ENCODE peak calls at places on chromosomes 6 and 20, in seven cellular contexts. One of them, this sample, is unnamed.

GRCh38 chr6:96235927-96236326 is 220.2 kb downstream of the FUT9 start:
- DNase-seq in HCT116: no peak
- DNase-seq in SK-N-SH: no peak
- DNase-seq in HepG2: no peak
- DNase-seq in GM12878: no peak
- DNase-seq in H1: no peak
- DNase-seq in K562: no peak
- DNase-seq in this sample: no peak

GRCh38 chr20:35342154-35342769 is 50.0 kb upstream of the FAM83C start:
- DNase-seq in GM12878: no peak
- DNase-seq in K562: no peak
- DNase-seq in SK-N-SH: no peak
- DNase-seq in HCT116: no peak
- DNase-seq in H1: no peak
- DNase-seq in HepG2: no peak
- DNase-seq in this sample: peak

GRCh38 chr6:1103027-1103426 is 208.9 kb upstream of the FOXQ1 start:
- DNase-seq in GM12878: no peak
- DNase-seq in H1: no peak
- DNase-seq in HepG2: no peak
- DNase-seq in K562: no peak
- DNase-seq in HCT116: no peak
- DNase-seq in SK-N-SH: no peak
- DNase-seq in this sample: no peak

GRCh38 chr20:57991211-57991841 is 237.1 kb downstream of the ANKRD60 start:
- DNase-seq in K562: no peak
- DNase-seq in H1: no peak
- DNase-seq in HepG2: no peak
- DNase-seq in HCT116: no peak
- DNase-seq in GM12878: no peak
- DNase-seq in SK-N-SH: peak
- DNase-seq in this sample: peak

GRCh38 chr6:138403324-138403800 is 661 bp upstream of the HEBP2 start:
- DNase-seq in SK-N-SH: peak
- DNase-seq in GM12878: no peak
- DNase-seq in HCT116: no peak
- DNase-seq in K562: peak
- DNase-seq in H1: peak
- DNase-seq in HepG2: no peak
- DNase-seq in this sample: no peak

GRCh38 chr6:22880686-22881433 is 311.5 kb downstream of the HDGFL1 start:
- DNase-seq in K562: no peak
- DNase-seq in HCT116: no peak
- DNase-seq in H1: no peak
- DNase-seq in HepG2: peak
- DNase-seq in SK-N-SH: peak
- DNase-seq in GM12878: no peak
- DNase-seq in this sample: no peak

GRCh38 chr6:39555136-39555535 is 170.1 kb downstream of the KIF6 start:
- DNase-seq in H1: no peak
- DNase-seq in HCT116: no peak
- DNase-seq in SK-N-SH: no peak
- DNase-seq in HepG2: no peak
- DNase-seq in GM12878: no peak
- DNase-seq in K562: no peak
- DNase-seq in this sample: no peak

GRCh38 chr20:35226126-35226774 is at the start of gene MMP24:
- DNase-seq in K562: peak
- DNase-seq in SK-N-SH: peak
- DNase-seq in HCT116: no peak
- DNase-seq in HepG2: no peak
- DNase-seq in GM12878: no peak
- DNase-seq in H1: peak
- DNase-seq in this sample: no peak

GRCh38 chr20:38471245-38471644 is 1.4 kb upstream of the RALGAPB start:
- DNase-seq in H1: no peak
- DNase-seq in SK-N-SH: no peak
- DNase-seq in K562: no peak
- DNase-seq in HCT116: no peak
- DNase-seq in GM12878: no peak
- DNase-seq in HepG2: no peak
- DNase-seq in this sample: no peak

GRCh38 chr6:4895971-4896370 is 107.9 kb downstream of the RPP40 start:
- DNase-seq in H1: no peak
- DNase-seq in GM12878: no peak
- DNase-seq in K562: no peak
- DNase-seq in HepG2: no peak
- DNase-seq in HCT116: no peak
- DNase-seq in SK-N-SH: no peak
- DNase-seq in this sample: no peak
- TF ChIP-seq YY1 in H1: no peak
- TF ChIP-seq YY1 in GM12878: no peak
- TF ChIP-seq YY1 in K562: no peak
- TF ChIP-seq YY1 in HepG2: no peak
- TF ChIP-seq YY1 in HCT116: no peak
- TF ChIP-seq YY1 in SK-N-SH: no peak
- TF ChIP-seq YY1 in this sample: no peak

GRCh38 chr6:109458774-109459531 is 3.4 kb upstream of the MICAL1 start:
- DNase-seq in HCT116: no peak
- DNase-seq in GM12878: peak
- DNase-seq in K562: no peak
- DNase-seq in HepG2: no peak
- DNase-seq in H1: no peak
- DNase-seq in SK-N-SH: no peak
- DNase-seq in this sample: no peak

GRCh38 chr6:109456283-109456583 is 661 bp upstream of the MICAL1 start:
- DNase-seq in HCT116: no peak
- DNase-seq in K562: no peak
- DNase-seq in SK-N-SH: no peak
- DNase-seq in HepG2: no peak
- DNase-seq in GM12878: no peak
- DNase-seq in H1: no peak
- DNase-seq in this sample: no peak

GRCh38 chr6:109456710-109457595 is 1.4 kb upstream of the MICAL1 start:
- DNase-seq in HepG2: no peak
- DNase-seq in HCT116: no peak
- DNase-seq in GM12878: no peak
- DNase-seq in K562: no peak
- DNase-seq in SK-N-SH: no peak
- DNase-seq in H1: no peak
- DNase-seq in this sample: no peak

GRCh38 chr6:109455502-109456282 is at the start of gene MICAL1:
- DNase-seq in HCT116: no peak
- DNase-seq in H1: peak
- DNase-seq in GM12878: peak
- DNase-seq in SK-N-SH: peak
- DNase-seq in K562: peak
- DNase-seq in HepG2: peak
- DNase-seq in this sample: peak

GRCh38 chr6:109457596-109457996 is 2.0 kb upstream of the MICAL1 start:
- DNase-seq in HCT116: no peak
- DNase-seq in HepG2: no peak
- DNase-seq in GM12878: no peak
- DNase-seq in SK-N-SH: no peak
- DNase-seq in K562: no peak
- DNase-seq in H1: no peak
- DNase-seq in this sample: no peak
- H3K9ac ChIP-seq in HCT116: no peak
- H3K9ac ChIP-seq in HepG2: no peak
- H3K9ac ChIP-seq in GM12878: no peak
- H3K9ac ChIP-seq in SK-N-SH: no peak
- H3K9ac ChIP-seq in K562: no peak
- H3K9ac ChIP-seq in H1: no peak
- H3K9ac ChIP-seq in this sample: no peak

DNA sequence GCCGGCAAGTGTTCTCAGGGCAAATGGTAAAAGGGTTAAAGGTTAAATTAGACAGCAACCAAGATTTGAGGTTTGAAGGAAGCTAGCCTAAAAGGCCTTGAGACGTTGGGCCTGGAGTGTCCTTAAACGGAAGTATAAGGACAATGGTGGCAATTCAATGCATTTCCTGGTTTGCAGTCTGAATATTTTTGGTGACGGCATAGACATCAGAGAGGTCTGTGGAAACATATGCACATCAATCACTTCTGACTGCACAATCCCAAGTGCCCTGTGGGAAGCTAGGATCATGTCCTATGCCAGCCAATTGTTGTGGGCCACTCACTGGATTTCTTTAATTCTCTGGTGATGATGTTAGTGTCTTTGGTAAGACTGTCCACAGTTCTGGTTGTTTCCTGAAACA is 25.7 kb upstream of the TUBB2A start:
- DNase-seq in K562: no peak
- DNase-seq in HCT116: no peak
- DNase-seq in HepG2: no peak
- DNase-seq in GM12878: no peak
- DNase-seq in SK-N-SH: no peak
- DNase-seq in H1: no peak
- DNase-seq in this sample: no peak
- TF ChIP-seq YY1 in K562: no peak
- TF ChIP-seq YY1 in HCT116: no peak
- TF ChIP-seq YY1 in HepG2: no peak
- TF ChIP-seq YY1 in GM12878: no peak
- TF ChIP-seq YY1 in SK-N-SH: no peak
- TF ChIP-seq YY1 in H1: no peak
- TF ChIP-seq YY1 in this sample: no peak

GRCh38 chr6:30211306-30211705 is 1.9 kb downstream of the TRIM26 start:
- DNase-seq in K562: no peak
- DNase-seq in HCT116: no peak
- DNase-seq in GM12878: no peak
- DNase-seq in HepG2: no peak
- DNase-seq in SK-N-SH: no peak
- DNase-seq in H1: no peak
- DNase-seq in this sample: no peak
- H3K9ac ChIP-seq in K562: no peak
- H3K9ac ChIP-seq in HCT116: peak
- H3K9ac ChIP-seq in GM12878: peak
- H3K9ac ChIP-seq in HepG2: peak
- H3K9ac ChIP-seq in SK-N-SH: no peak
- H3K9ac ChIP-seq in H1: no peak
- H3K9ac ChIP-seq in this sample: no peak

DNA sequence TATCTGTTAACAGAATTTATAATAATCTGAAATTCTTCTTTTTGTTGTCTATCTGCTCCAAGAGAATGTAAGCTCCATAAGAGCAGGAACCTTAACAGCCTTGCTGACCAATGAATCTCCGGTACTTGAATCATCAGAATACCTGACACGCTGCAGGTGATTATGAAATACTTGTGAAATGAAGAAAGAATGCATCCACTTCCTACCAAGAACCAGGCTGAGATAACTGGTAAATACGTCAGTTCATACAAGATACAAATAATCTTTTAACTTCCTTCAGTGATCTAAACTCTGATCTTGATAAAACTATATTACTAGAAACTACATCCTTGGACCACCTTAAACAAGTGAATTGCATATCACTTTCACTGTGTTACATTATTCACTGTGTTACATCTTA is 116.2 kb downstream of the MAP3K5 start:
- DNase-seq in H1: no peak
- DNase-seq in K562: no peak
- DNase-seq in SK-N-SH: no peak
- DNase-seq in HepG2: no peak
- DNase-seq in GM12878: no peak
- DNase-seq in HCT116: no peak
- DNase-seq in this sample: no peak
- TF ChIP-seq YY1 in H1: no peak
- TF ChIP-seq YY1 in K562: no peak
- TF ChIP-seq YY1 in SK-N-SH: no peak
- TF ChIP-seq YY1 in HepG2: no peak
- TF ChIP-seq YY1 in GM12878: no peak
- TF ChIP-seq YY1 in HCT116: no peak
- TF ChIP-seq YY1 in this sample: no peak

DNA sequence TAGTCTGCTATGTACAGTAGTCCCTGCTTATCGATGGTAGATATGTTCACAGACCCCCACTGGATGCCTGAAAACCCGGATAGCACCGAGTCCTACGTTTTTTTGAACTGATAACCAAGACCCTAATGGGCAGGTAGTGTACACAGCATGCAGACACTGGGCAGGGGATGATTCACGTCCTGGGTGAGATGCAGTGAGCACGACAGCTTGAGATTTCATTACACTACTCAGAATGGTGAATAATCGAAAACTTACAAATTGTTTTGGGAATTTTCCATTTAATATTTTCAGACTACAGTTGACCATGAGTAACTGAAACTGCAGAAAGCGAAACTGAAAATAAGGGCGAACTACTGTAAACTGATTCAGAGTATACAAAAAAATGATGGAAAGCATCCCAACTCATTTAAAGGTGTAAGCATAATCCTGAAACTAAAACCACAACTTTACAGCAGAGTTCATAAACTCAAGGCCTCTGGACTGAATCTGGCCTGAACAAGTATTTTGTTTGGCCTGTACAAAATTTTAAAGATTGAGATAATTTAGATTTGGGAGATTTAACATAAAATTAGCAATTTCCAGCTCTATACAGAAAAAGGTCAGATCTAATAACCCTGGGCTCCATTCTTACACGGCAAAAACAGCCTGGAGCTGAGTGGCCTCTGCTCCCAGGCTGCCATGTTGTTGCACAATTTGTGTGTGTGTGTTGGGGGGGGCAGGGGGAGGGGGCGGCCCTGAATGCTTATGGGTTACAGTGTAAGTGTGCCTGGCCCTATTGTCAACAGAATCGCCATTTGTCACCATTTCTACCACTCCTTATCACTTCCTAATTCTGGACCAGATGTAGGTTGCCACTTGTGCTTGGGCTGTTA is 34.9 kb downstream of the RNF24 start:
- DNase-seq in HepG2: peak
- DNase-seq in H1: no peak
- DNase-seq in SK-N-SH: peak
- DNase-seq in HCT116: no peak
- DNase-seq in GM12878: no peak
- DNase-seq in K562: peak
- DNase-seq in this sample: no peak
- H3K9ac ChIP-seq in HepG2: peak
- H3K9ac ChIP-seq in H1: no peak
- H3K9ac ChIP-seq in SK-N-SH: peak
- H3K9ac ChIP-seq in HCT116: no peak
- H3K9ac ChIP-seq in GM12878: peak
- H3K9ac ChIP-seq in K562: peak
- H3K9ac ChIP-seq in this sample: no peak

GRCh38 chr6:162898011-162898410 is 170.2 kb downstream of the PACRG start:
- DNase-seq in K562: no peak
- DNase-seq in H1: no peak
- DNase-seq in SK-N-SH: no peak
- DNase-seq in HCT116: no peak
- DNase-seq in HepG2: no peak
- DNase-seq in GM12878: no peak
- DNase-seq in this sample: no peak
- TF ChIP-seq YY1 in K562: no peak
- TF ChIP-seq YY1 in H1: no peak
- TF ChIP-seq YY1 in SK-N-SH: no peak
- TF ChIP-seq YY1 in HCT116: no peak
- TF ChIP-seq YY1 in HepG2: no peak
- TF ChIP-seq YY1 in GM12878: no peak
- TF ChIP-seq YY1 in this sample: no peak

GRCh38 chr20:4083103-4083864 is 67.9 kb upstream of the RNF24 start:
- DNase-seq in GM12878: no peak
- DNase-seq in HCT116: no peak
- DNase-seq in K562: no peak
- DNase-seq in H1: peak
- DNase-seq in SK-N-SH: no peak
- DNase-seq in HepG2: peak
- DNase-seq in this sample: no peak
- H3K9ac ChIP-seq in GM12878: peak
- H3K9ac ChIP-seq in HCT116: no peak
- H3K9ac ChIP-seq in K562: peak
- H3K9ac ChIP-seq in H1: no peak
- H3K9ac ChIP-seq in SK-N-SH: peak
- H3K9ac ChIP-seq in HepG2: no peak
- H3K9ac ChIP-seq in this sample: no peak

This sample was measured in NT2/D1.